ENCODE peak calls at places on chromosome 3, in four cellular contexts. V, P, I and X are unnamed samples.

GRCh38 chr3:16916840-16917239 is 32.1 kb downstream of the PLCL2 start:
- DNase-seq in V (no peak), P (no peak), I (no peak), X (no peak)

GRCh38 chr3:13223574-13224237 is 150.5 kb upstream of the IQSEC1 start:
- DNase-seq in V (no peak), P (no peak), I (no peak), X (no peak)

GRCh38 chr3:49006591-49007067 is 562 bp upstream of the WDR6 start:
- DNase-seq in V (no peak), P (no peak), I (no peak), X (peak)

GRCh38 chr3:143855183-143855582 is 6.9 kb upstream of the SLC9A9 start:
- DNase-seq in V (no peak), P (no peak), I (no peak), X (no peak)

GRCh38 chr3:55797775-55798174 is 310.7 kb upstream of the WNT5A start:
- DNase-seq in V (no peak), P (no peak), I (no peak), X (no peak)

GRCh38 chr3:124985358-124985757 is 50.8 kb upstream of the MUC13 start:
- DNase-seq in V (no peak), P (no peak), I (peak), X (no peak)

GRCh38 chr3:195015021-195015420 is 255.9 kb downstream of the XXYLT1 start:
- DNase-seq in V (no peak), P (peak), I (no peak), X (peak)

GRCh38 chr3:122563717-122564025 is 429 bp downstream of the PARP9 start:
- DNase-seq in V (no peak), P (no peak), I (no peak), X (no peak)

GRCh38 chr3:48502728-48503168 is 1.2 kb downstream of the SHISA5 start:
- DNase-seq in V (no peak), P (peak), I (no peak), X (peak)

GRCh38 chr3:177553012-177553411 is 355.7 kb upstream of the TBL1XR1 start:
- DNase-seq in V (no peak), P (no peak), I (no peak), X (no peak)

GRCh38 chr3:170128977-170129431 is 52.5 kb downstream of the PHC3 start:
- DNase-seq in V (no peak), P (no peak), I (no peak), X (no peak)

GRCh38 chr3:5068531-5068930 is 53.6 kb upstream of the ARL8B start:
- DNase-seq in V (no peak), P (peak), I (no peak), X (no peak)

GRCh38 chr3:4042869-4043268 is 243.6 kb downstream of the LRRN1 start:
- DNase-seq in V (no peak), P (no peak), I (no peak), X (no peak)
- TF ChIP-seq CTCF in V (no peak), P (no peak), I (no peak), X (no peak)

GRCh38 chr3:43876648-43877047 is 185.9 kb downstream of the ABHD5 start:
- DNase-seq in V (no peak), P (no peak), I (no peak), X (no peak)

GRCh38 chr3:43874290-43874689 is 183.6 kb downstream of the ABHD5 start:
- DNase-seq in V (no peak), P (no peak), I (no peak), X (no peak)

GRCh38 chr3:43883729-43884396 is 193.1 kb downstream of the ABHD5 start:
- DNase-seq in V (no peak), P (no peak), I (no peak), X (peak)

GRCh38 chr3:43882976-43883680 is 192.4 kb downstream of the ABHD5 start:
- DNase-seq in V (no peak), P (no peak), I (no peak), X (no peak)

GRCh38 chr3:43879166-43879565 is 188.4 kb downstream of the ABHD5 start:
- DNase-seq in V (no peak), P (no peak), I (no peak), X (no peak)
- TF ChIP-seq CTCF in V (no peak), P (no peak), I (no peak), X (no peak)

DNA sequence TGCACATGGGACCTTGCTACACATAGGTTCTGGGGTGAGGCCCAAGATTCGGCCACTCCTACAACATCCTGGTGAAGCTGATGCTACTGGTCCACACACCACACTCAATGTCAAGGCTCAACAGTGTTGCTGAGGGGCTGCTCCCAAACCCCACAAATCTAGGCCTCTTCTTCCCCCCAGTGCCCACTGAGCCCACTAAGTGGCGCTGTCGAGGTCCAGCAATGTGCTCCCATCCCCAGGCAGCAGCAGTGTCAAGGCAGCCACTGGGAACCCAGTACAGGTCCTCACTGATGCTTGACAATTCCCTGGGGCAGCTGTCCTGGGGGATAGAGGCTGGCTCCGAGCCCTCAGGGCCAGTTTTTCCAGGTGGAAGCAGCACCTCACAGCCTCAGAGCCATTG is 21.5 kb downstream of the SCN5A start:
- DNase-seq in V (no peak), P (no peak), I (no peak), X (no peak)
- TF ChIP-seq CTCF in V (no peak), P (no peak), I (peak), X (no peak)

GRCh38 chr3:36697397-36698001 is 66.9 kb downstream of the DCLK3 start:
- DNase-seq in V (no peak), P (no peak), I (no peak), X (no peak)
- TF ChIP-seq CTCF in V (no peak), P (no peak), I (peak), X (no peak)

GRCh38 chr3:141845407-141846049 is 30.9 kb upstream of the ATP1B3 start:
- DNase-seq in V (no peak), P (no peak), I (no peak), X (no peak)
- TF ChIP-seq CTCF in V (no peak), P (no peak), I (no peak), X (no peak)

GRCh38 chr3:52044869-52045616 is 11.3 kb downstream of the DUSP7 start:
- DNase-seq in V (no peak), P (no peak), I (no peak), X (no peak)
- TF ChIP-seq CTCF in V (no peak), P (no peak), I (no peak), X (no peak)

GRCh38 chr3:109070232-109070631 is 47.7 kb downstream of the MORC1 start:
- DNase-seq in V (no peak), P (no peak), I (no peak), X (no peak)

GRCh38 chr3:109073116-109073515 is 44.8 kb downstream of the MORC1 start:
- DNase-seq in V (no peak), P (no peak), I (no peak), X (no peak)

GRCh38 chr3:109072208-109072607 is 45.7 kb downstream of the MORC1 start:
- DNase-seq in V (no peak), P (no peak), I (no peak), X (no peak)

DNA sequence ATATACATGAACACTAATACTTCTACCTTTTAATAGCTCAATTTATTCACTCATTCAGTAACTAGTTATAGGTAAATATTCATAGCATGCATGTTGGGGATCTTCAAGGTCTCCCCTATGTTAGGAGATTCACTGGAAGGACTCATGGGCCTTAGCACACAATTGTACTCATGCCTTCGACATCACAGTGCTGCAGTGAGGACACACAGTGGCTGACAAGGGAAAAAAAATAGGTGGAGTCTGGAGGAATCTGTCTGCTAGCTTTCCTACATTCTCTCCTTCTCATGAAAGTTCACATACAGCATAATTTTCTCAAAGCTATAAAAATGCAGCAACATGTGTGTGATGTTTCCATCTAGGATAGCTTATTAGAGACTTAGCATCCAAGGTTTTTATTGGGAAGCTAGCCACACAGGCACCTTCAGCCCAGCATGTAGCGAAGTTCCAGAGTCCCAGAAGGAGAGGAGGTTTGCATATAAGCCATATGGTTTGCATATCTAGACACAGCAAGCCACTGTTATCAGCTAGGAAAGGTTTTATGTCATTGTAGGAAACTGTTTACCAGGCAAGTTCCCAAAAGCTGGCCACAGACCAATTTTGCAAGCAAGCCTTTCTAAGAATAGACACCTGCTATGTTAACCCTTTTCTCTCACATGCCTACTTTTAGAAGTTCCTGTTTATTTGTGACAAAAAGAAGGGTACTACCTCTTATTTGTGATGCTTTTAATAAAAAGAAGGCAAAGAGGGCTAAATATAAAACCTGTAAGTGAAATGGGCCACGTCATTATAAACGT is 46.4 kb downstream of the MORC1 start:
- DNase-seq in V (no peak), P (no peak), I (no peak), X (no peak)
- TF ChIP-seq CTCF in V (no peak), P (no peak), I (no peak), X (no peak)

DNA sequence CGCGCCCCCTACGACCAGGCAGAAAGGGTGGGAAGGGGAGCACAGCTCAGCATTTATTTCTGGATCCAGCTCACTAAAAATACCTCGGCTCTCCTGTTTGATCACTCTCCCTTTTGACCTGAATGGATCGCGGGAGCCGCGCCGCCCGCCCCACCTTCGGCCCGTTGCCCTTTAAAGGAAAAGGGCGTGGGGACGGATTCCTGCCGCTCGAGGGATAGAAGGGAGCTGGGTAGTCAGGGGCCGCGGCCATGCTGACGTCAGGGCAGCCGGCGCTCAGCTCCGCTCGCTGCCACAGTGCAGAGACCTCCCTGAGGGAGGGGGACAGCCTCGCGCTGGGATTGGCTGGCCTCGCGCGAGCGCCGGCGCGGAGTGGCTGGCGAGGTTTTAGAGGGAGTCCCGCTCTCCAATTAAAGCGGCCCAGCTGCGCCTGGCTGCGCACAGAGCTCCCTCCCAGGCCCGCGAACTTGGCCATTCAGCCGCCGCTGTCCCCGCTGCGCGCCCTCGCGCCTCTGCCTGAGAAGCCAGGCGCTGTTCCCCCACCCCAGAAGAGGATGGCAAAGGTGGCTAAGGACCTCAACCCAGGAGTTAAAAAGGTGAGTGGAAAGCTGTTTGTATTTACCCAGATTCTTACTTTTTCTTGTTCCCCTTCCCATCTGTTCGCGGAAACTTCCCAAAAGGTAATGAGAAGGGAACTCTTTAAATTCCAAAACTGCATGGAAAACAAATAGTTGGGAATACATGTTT is at the start of gene LMCD1:
- DNase-seq in V (peak), P (peak), I (peak), X (peak)
- TF ChIP-seq CTCF in V (peak), P (no peak), I (peak), X (peak)